ENCODE peak calls at places on chromosomes 12 and 14, in nine cellular contexts. One of them, this sample, is unnamed.

GRCh38 chr12:93573552-93574223 is 1.2 kb downstream of the SOCS2 start:
- DNase-seq in GM23248: peak
- DNase-seq in activated T-helper 1 cell treated with anti-CD3 and anti-CD28 coated beads, Interleukin-12 subunit alpha, Interleukin-12 subunit beta, Interleukin-2, Interleukin-4 antibody, amounts not matched to agents 30 ng/mL and 10 ng/mL and 1 ng/mL, durations not matched to agents 14 hours and 24 hours and 36 hours: no peak
- DNase-seq in H9: no peak
- DNase-seq in naive B cell: no peak
- DNase-seq in iPS-NIHi11: no peak
- DNase-seq in CD8-positive, alpha-beta memory T cell: no peak
- DNase-seq in SK-MEL-5: no peak
- DNase-seq in DMS153: no peak
- DNase-seq in this sample: no peak

GRCh38 chr14:105152794-105153241 is 15.8 kb downstream of the JAG2 start:
- DNase-seq in GM23248: no peak
- DNase-seq in activated T-helper 1 cell treated with anti-CD3 and anti-CD28 coated beads, Interleukin-12 subunit alpha, Interleukin-12 subunit beta, Interleukin-2, Interleukin-4 antibody, amounts not matched to agents 30 ng/mL and 10 ng/mL and 1 ng/mL, durations not matched to agents 14 hours and 24 hours and 36 hours: no peak
- DNase-seq in H9: no peak
- DNase-seq in naive B cell: no peak
- DNase-seq in iPS-NIHi11: no peak
- DNase-seq in CD8-positive, alpha-beta memory T cell: no peak
- DNase-seq in SK-MEL-5: no peak
- DNase-seq in DMS153: no peak
- DNase-seq in this sample: no peak

GRCh38 chr12:24562761-24563392 is 386.0 kb downstream of the BCAT1 start:
- DNase-seq in GM23248: peak
- DNase-seq in activated T-helper 1 cell treated with anti-CD3 and anti-CD28 coated beads, Interleukin-12 subunit alpha, Interleukin-12 subunit beta, Interleukin-2, Interleukin-4 antibody, amounts not matched to agents 30 ng/mL and 10 ng/mL and 1 ng/mL, durations not matched to agents 14 hours and 24 hours and 36 hours: no peak
- DNase-seq in H9: peak
- DNase-seq in naive B cell: peak
- DNase-seq in iPS-NIHi11: peak
- DNase-seq in CD8-positive, alpha-beta memory T cell: no peak
- DNase-seq in SK-MEL-5: peak
- DNase-seq in DMS153: peak
- DNase-seq in this sample: no peak

GRCh38 chr12:7346571-7347225 is 42.8 kb downstream of the ACSM4 start:
- DNase-seq in GM23248: peak
- DNase-seq in activated T-helper 1 cell treated with anti-CD3 and anti-CD28 coated beads, Interleukin-12 subunit alpha, Interleukin-12 subunit beta, Interleukin-2, Interleukin-4 antibody, amounts not matched to agents 30 ng/mL and 10 ng/mL and 1 ng/mL, durations not matched to agents 14 hours and 24 hours and 36 hours: no peak
- DNase-seq in H9: no peak
- DNase-seq in naive B cell: no peak
- DNase-seq in iPS-NIHi11: no peak
- DNase-seq in CD8-positive, alpha-beta memory T cell: peak
- DNase-seq in SK-MEL-5: no peak
- DNase-seq in DMS153: no peak
- DNase-seq in this sample: no peak

GRCh38 chr12:124506145-124506831 is 61.1 kb downstream of the NCOR2 start:
- DNase-seq in GM23248: peak
- DNase-seq in activated T-helper 1 cell treated with anti-CD3 and anti-CD28 coated beads, Interleukin-12 subunit alpha, Interleukin-12 subunit beta, Interleukin-2, Interleukin-4 antibody, amounts not matched to agents 30 ng/mL and 10 ng/mL and 1 ng/mL, durations not matched to agents 14 hours and 24 hours and 36 hours: no peak
- DNase-seq in H9: peak
- DNase-seq in naive B cell: no peak
- DNase-seq in iPS-NIHi11: no peak
- DNase-seq in CD8-positive, alpha-beta memory T cell: no peak
- DNase-seq in SK-MEL-5: no peak
- DNase-seq in DMS153: peak
- DNase-seq in this sample: peak

GRCh38 chr12:22101749-22102243 is 55.8 kb downstream of the CMAS start:
- DNase-seq in GM23248: peak
- DNase-seq in activated T-helper 1 cell treated with anti-CD3 and anti-CD28 coated beads, Interleukin-12 subunit alpha, Interleukin-12 subunit beta, Interleukin-2, Interleukin-4 antibody, amounts not matched to agents 30 ng/mL and 10 ng/mL and 1 ng/mL, durations not matched to agents 14 hours and 24 hours and 36 hours: no peak
- DNase-seq in H9: no peak
- DNase-seq in naive B cell: no peak
- DNase-seq in iPS-NIHi11: peak
- DNase-seq in CD8-positive, alpha-beta memory T cell: no peak
- DNase-seq in SK-MEL-5: peak
- DNase-seq in DMS153: no peak
- DNase-seq in this sample: no peak

GRCh38 chr12:49055978-49056754 is 4.4 kb downstream of the KMT2D start:
- DNase-seq in GM23248: peak
- DNase-seq in activated T-helper 1 cell treated with anti-CD3 and anti-CD28 coated beads, Interleukin-12 subunit alpha, Interleukin-12 subunit beta, Interleukin-2, Interleukin-4 antibody, amounts not matched to agents 30 ng/mL and 10 ng/mL and 1 ng/mL, durations not matched to agents 14 hours and 24 hours and 36 hours: peak
- DNase-seq in H9: peak
- DNase-seq in naive B cell: peak
- DNase-seq in iPS-NIHi11: peak
- DNase-seq in CD8-positive, alpha-beta memory T cell: peak
- DNase-seq in SK-MEL-5: peak
- DNase-seq in DMS153: peak
- DNase-seq in this sample: no peak

GRCh38 chr14:100538566-100539318 is 48.5 kb downstream of the BEGAIN start:
- DNase-seq in GM23248: no peak
- DNase-seq in activated T-helper 1 cell treated with anti-CD3 and anti-CD28 coated beads, Interleukin-12 subunit alpha, Interleukin-12 subunit beta, Interleukin-2, Interleukin-4 antibody, amounts not matched to agents 30 ng/mL and 10 ng/mL and 1 ng/mL, durations not matched to agents 14 hours and 24 hours and 36 hours: no peak
- DNase-seq in H9: no peak
- DNase-seq in naive B cell: no peak
- DNase-seq in iPS-NIHi11: no peak
- DNase-seq in CD8-positive, alpha-beta memory T cell: no peak
- DNase-seq in SK-MEL-5: no peak
- DNase-seq in DMS153: no peak
- DNase-seq in this sample: no peak